ENCODE peak calls at places on chromosomes 5 and 9, in eight cellular contexts. F is stomach, K is suprapubic skin, D is H1, J is testis, T is gastrocnemius medialis, C is breast epithelium, H is prostate gland. Q is an unnamed sample.

GRCh38 chr9:95007470-95007869 is 281.0 kb downstream of the AOPEP start:
- DNase-seq in J (no peak), H (no peak), C (no peak), D (no peak), K (no peak), F (no peak), T (no peak), Q (no peak)

GRCh38 chr9:137878146-137878941 is 762 bp downstream of the CACNA1B start:
- DNase-seq in K (no peak), C (no peak), J (peak), H (no peak), F (no peak), D (peak), T (no peak), Q (peak)

GRCh38 chr9:6788175-6789016 is 30.6 kb downstream of the KDM4C start:
- DNase-seq in C (no peak), T (no peak), F (peak), K (no peak), D (no peak), H (no peak), J (no peak), Q (no peak)

GRCh38 chr9:92638621-92639101 is 31.3 kb downstream of the IPPK start:
- DNase-seq in T (no peak), J (peak), K (peak), H (no peak), C (no peak), F (peak), D (no peak), Q (no peak)

GRCh38 chr9:35728041-35728971 is 3.7 kb downstream of the TLN1 start:
- DNase-seq in C (no peak), T (peak), F (peak), K (no peak), D (peak), H (peak), J (peak), Q (peak)

GRCh38 chr5:75466317-75466716 is 45.1 kb downstream of the CERT1 start:
- DNase-seq in T (no peak), H (no peak), F (no peak), C (no peak), D (no peak), K (no peak), J (no peak), Q (peak)

GRCh38 chr9:95499101-95499676 is 17.6 kb downstream of the PTCH1 start:
- DNase-seq in C (no peak), H (no peak), T (no peak), K (no peak), J (no peak), F (no peak), D (no peak), Q (no peak)

GRCh38 chr9:133759146-133759900 is 21.2 kb upstream of the SARDH start:
- DNase-seq in H (no peak), T (peak), J (peak), C (peak), F (peak), K (no peak), D (peak), Q (no peak)

GRCh38 chr9:128420651-128421473 is at the start of gene CERCAM:
- DNase-seq in F (peak), T (no peak), H (peak), J (peak), K (no peak), D (peak), C (no peak), Q (peak)

GRCh38 chr5:76544268-76544926 is 78.8 kb downstream of the F2RL2 start:
- DNase-seq in C (no peak), D (no peak), T (no peak), K (no peak), H (peak), J (peak), F (peak), Q (peak)

GRCh38 chr5:62627121-62627520 is 48.5 kb downstream of the LRRC70 start:
- DNase-seq in H (no peak), F (no peak), C (no peak), T (no peak), D (peak), J (no peak), K (no peak), Q (no peak)

GRCh38 chr5:81213070-81213469 is 20.1 kb upstream of the CKMT2 start:
- DNase-seq in H (no peak), F (no peak), C (no peak), J (no peak), T (no peak), K (no peak), D (no peak), Q (no peak)

GRCh38 chr5:107812570-107813141 is 141.9 kb upstream of the EFNA5 start:
- DNase-seq in T (peak), C (no peak), K (no peak), F (no peak), J (no peak), H (no peak), D (no peak), Q (no peak)

GRCh38 chr5:156706631-156707030 is 143.5 kb upstream of the PPP1R2B start:
- DNase-seq in K (no peak), F (no peak), C (no peak), H (no peak), J (no peak), D (no peak), T (no peak), Q (no peak)

DNA sequence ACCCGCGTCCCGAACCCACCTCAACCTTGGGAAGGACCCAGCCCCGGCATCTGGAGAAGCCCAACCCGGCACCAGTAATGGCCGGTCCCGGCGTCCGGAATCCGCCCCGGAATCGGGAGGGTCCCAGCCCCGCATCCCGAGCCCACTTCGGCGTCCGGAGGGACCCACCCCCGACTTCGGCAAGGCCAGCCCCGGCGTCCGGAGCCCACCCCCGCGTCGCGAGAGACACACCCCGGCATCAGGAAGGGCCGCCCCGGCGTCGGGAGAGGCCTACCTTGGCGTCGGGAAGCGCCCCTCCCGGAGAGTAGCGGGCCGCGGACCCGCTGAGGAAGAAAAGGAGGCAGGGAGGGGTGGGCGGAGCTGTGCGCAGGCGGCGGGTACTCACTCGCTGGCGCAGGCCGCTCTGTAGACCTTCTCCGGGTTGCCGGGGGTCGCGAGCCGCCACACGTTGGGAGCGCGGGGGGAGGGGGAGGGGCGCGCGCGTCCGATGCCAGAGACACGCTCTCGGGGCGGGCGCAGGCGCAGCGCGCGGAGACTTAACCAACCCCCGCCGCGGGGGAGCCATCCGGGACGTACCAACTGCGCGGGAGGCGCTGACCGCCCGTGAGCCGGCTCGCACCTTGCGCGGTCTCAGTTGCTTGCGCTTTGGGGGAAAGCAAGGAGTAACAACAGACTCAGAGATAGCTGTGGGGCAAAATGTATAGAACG is at the start of gene UIMC1:
- DNase-seq in C (peak), J (peak), T (peak), H (peak), F (peak), D (peak), K (peak), Q (peak)
- TF ChIP-seq POLR2A in C (peak), J (peak), T (peak), H (peak), F (no peak), D (peak), K (no peak), Q (peak)

GRCh38 chr5:122014232-122014940 is 52.6 kb downstream of the SRFBP1 start:
- DNase-seq in H (no peak), T (no peak), K (no peak), F (no peak), J (no peak), C (no peak), D (no peak), Q (no peak)
- TF ChIP-seq POLR2A in H (no peak), T (no peak), K (no peak), F (no peak), J (no peak), C (no peak), D (no peak), Q (no peak)

DNA sequence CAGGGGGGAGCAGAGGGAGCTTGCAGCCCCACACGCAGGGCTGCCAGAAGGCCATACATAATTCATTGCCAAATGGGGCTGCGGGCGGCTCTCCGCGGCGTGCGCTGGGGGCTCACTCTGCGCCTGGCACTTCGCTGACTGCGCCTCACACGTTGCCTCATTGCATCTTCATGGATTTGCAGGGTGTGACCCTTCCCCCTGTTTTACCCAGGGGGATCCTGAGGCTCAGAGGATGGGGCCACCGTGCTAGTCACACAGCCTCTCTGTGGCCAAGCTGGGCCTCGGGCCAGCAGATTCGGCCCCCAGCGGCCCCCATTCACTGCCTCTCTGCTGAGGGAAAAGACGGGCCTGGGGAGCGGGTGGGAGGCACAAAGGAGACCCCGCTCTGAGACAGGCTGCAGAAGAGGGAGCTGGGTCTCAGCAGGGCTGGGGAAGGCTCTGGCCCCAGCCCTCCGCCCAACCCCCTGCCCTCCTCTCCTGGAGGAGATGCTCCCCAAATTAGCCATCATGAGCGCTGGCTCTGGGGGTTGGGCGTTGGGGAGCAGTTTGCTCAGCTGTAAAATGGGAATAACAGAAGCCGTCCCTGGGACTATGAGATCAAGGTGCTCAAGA is 115.5 kb downstream of the C9orf50 start:
- DNase-seq in F (no peak), H (no peak), D (no peak), K (no peak), T (no peak), J (no peak), C (no peak), Q (no peak)
- TF ChIP-seq POLR2A in F (no peak), H (no peak), D (no peak), K (no peak), T (no peak), J (no peak), C (no peak), Q (peak)

GRCh38 chr5:93626801-93627200 is 43.8 kb downstream of the NR2F1 start:
- DNase-seq in T (no peak), D (no peak), K (no peak), J (no peak), F (no peak), H (no peak), C (no peak), Q (no peak)

GRCh38 chr5:93620487-93621339 is 37.7 kb downstream of the NR2F1 start:
- DNase-seq in D (peak), T (no peak), H (peak), K (peak), F (peak), J (peak), C (no peak), Q (peak)

GRCh38 chr5:93622240-93622885 is 39.3 kb downstream of the NR2F1 start:
- DNase-seq in T (no peak), C (no peak), F (no peak), K (no peak), D (no peak), J (no peak), H (no peak), Q (peak)

GRCh38 chr5:93623153-93623552 is 40.1 kb downstream of the NR2F1 start:
- DNase-seq in K (no peak), C (no peak), D (no peak), H (no peak), T (no peak), F (no peak), J (no peak), Q (no peak)

GRCh38 chr5:93621340-93621872 is 38.4 kb downstream of the NR2F1 start:
- DNase-seq in D (peak), K (peak), C (peak), J (peak), H (peak), F (peak), T (peak), Q (peak)
- TF ChIP-seq POLR2A in D (no peak), K (no peak), C (peak), J (no peak), H (no peak), F (no peak), T (no peak), Q (no peak)

DNA sequence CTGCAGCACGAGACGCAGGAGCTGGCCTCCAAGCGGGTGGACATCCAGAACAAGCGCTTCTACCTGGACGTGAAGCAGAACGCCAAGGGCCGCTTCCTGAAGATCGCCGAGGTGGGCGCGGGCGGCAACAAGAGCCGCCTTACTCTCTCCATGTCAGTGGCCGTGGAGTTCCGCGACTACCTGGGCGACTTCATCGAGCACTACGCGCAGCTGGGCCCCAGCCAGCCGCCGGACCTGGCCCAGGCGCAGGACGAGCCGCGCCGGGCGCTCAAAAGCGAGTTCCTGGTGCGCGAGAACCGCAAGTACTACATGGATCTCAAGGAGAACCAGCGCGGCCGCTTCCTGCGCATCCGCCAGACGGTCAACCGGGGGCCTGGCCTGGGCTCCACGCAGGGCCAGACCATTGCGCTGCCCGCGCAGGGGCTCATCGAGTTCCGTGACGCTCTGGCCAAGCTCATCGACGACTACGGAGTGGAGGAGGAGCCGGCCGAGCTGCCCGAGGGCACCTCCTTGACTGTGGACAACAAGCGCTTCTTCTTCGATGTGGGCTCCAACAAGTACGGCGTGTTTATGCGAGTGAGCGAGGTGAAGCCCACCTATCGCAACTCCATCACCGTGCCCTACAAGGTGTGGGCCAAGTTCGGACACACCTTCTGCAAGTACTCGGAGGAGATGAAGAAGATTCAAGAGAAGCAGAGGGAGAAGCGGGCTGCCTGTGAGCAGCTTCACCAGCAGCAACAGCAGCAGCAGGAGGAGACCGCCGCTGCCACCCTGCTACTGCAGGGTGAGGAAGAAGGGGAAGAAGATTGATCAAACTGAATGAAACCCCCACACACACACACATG is 654 bp downstream of the PURA start:
- DNase-seq in C (peak), J (peak), K (peak), D (peak), F (peak), T (peak), H (peak), Q (peak)
- TF ChIP-seq POLR2A in C (peak), J (no peak), K (no peak), D (no peak), F (no peak), T (no peak), H (peak), Q (peak)

Q was measured in erythroblast.